ENCODE peak calls at places on chromosome X, in six cellular contexts. E, R, D, G, X and U are unnamed samples.

GRCh38 chrX:40867352-40867751 is 132.0 kb upstream of the MED14 start:
- DNase-seq in E (no peak), G (peak; percentile 11), R (no peak), D (peak; percentile 40), X (no peak), U (no peak)

GRCh38 chrX:106612403-106612789 is 618 bp downstream of the RADX start:
- DNase-seq in G (peak; percentile 33), D (no peak), R (no peak), X (no peak), E (no peak), U (peak; percentile 5)

GRCh38 chrX:8183281-8183680 is 12.2 kb upstream of the VCX2 start:
- DNase-seq in R (no peak), X (no peak), D (no peak), E (no peak), G (no peak), U (no peak)

GRCh38 chrX:116240446-116240845 is 69.9 kb downstream of the AGTR2 start:
- DNase-seq in R (no peak), X (no peak), E (no peak), G (peak; percentile 26), D (peak; percentile 6), U (no peak)

GRCh38 chrX:153644356-153645125 is 2.5 kb upstream of the DUSP9 start:
- DNase-seq in D (no peak), G (no peak), R (no peak), E (no peak), X (no peak), U (peak; percentile 60)

GRCh38 chrX:70331161-70331560 is 41.3 kb downstream of the KIF4A start:
- DNase-seq in X (no peak), D (no peak), G (no peak), E (no peak), R (no peak), U (no peak)

GRCh38 chrX:42131856-42132255 is 208.5 kb upstream of the CASK start:
- DNase-seq in X (no peak), E (no peak), G (peak; percentile 12), D (no peak), R (no peak), U (no peak)

GRCh38 chrX:44094821-44095530 is 121.8 kb upstream of the NDP start:
- DNase-seq in R (no peak), D (no peak), X (no peak), E (no peak), G (no peak), U (no peak)

GRCh38 chrX:23631136-23631535 is 36.2 kb upstream of the PRDX4 start:
- DNase-seq in D (no peak), X (no peak), G (no peak), E (no peak), R (no peak), U (no peak)

GRCh38 chrX:3545901-3546300 is 167.5 kb downstream of the PRKX start:
- DNase-seq in D (peak; percentile 51), G (no peak), R (no peak), X (no peak), E (no peak), U (no peak)

GRCh38 chrX:23902419-23902818 is 5.3 kb downstream of the APOO start:
- DNase-seq in D (no peak), X (no peak), R (no peak), E (no peak), G (peak; percentile 68), U (peak; percentile 69)

GRCh38 chrX:100731441-100732281 is at the start of gene SYTL4:
- DNase-seq in X (no peak), D (no peak), R (no peak), G (peak; percentile 30), E (no peak), U (peak; percentile 57)

GRCh38 chrX:123732679-123733363 is at the start of gene THOC2:
- DNase-seq in D (peak; percentile 39), R (peak; percentile 61), X (peak; percentile 63), G (peak; percentile 84), E (peak; percentile 55), U (peak; percentile 68)

GRCh38 chrX:139382529-139382928 is 148.0 kb upstream of the F9 start:
- DNase-seq in R (no peak), G (no peak), E (no peak), X (no peak), D (no peak), U (no peak)

GRCh38 chrX:10507876-10508275 is 112.5 kb downstream of the MID1 start:
- DNase-seq in G (no peak), X (no peak), R (no peak), D (no peak), E (no peak), U (no peak)

GRCh38 chrX:22699591-22700091 is 300.1 kb upstream of the DDX53 start:
- DNase-seq in D (no peak), R (no peak), E (no peak), G (no peak), X (no peak), U (no peak)

GRCh38 chrX:138519296-138519695 is 192.2 kb downstream of the FGF13 start:
- DNase-seq in E (no peak), G (no peak), R (peak; percentile 9), D (no peak), X (no peak), U (peak; percentile 76)

GRCh38 chrX:19347916-19348315 is 4.2 kb downstream of the PDHA1 start:
- DNase-seq in G (no peak), E (no peak), D (no peak), R (no peak), X (no peak), U (no peak)

GRCh38 chrX:143094501-143095110 is 68.9 kb downstream of the SPANXN4 start:
- DNase-seq in D (no peak), G (no peak), E (no peak), R (no peak), X (no peak), U (no peak)

GRCh38 chrX:46758956-46759644 is at the start of gene SLC9A7:
- DNase-seq in D (no peak), E (peak; percentile 66), G (peak; percentile 67), X (peak; percentile 55), R (peak; percentile 35), U (peak; percentile 83)

GRCh38 chrX:134460861-134461218 is 875 bp downstream of the HPRT1 start:
- DNase-seq in X (no peak), G (peak; percentile 15), D (no peak), E (no peak), R (no peak), U (no peak)

GRCh38 chrX:8201896-8202331 is 30.8 kb upstream of the VCX2 start:
- DNase-seq in X (no peak), E (no peak), G (no peak), D (no peak), R (peak; percentile 1), U (peak; percentile 2)

GRCh38 chrX:107823042-107823441 is 2.6 kb upstream of the MID2 start:
- DNase-seq in E (no peak), G (no peak), D (no peak), R (no peak), X (no peak), U (no peak)